ENCODE peak calls at places on chromosomes 3 and 15, in five cellular contexts. R, W, C, J and Z are unnamed samples.

GRCh38 chr3:10602769-10603768 is 97.7 kb upstream of the ATP2B2 start:
- DNase-seq in C (no peak), R (peak), J (peak), W (no peak), Z (no peak)

GRCh38 chr3:144112437-144112836 is 140.8 kb downstream of the DIPK2A start:
- DNase-seq in R (no peak), J (no peak), W (no peak), C (no peak), Z (no peak)

GRCh38 chr3:38454884-38455638 is 1.4 kb downstream of the ACVR2B start:
- DNase-seq in C (peak), W (no peak), J (peak), R (no peak), Z (no peak)

GRCh38 chr3:120284702-120285507 is at the start of gene GPR156:
- DNase-seq in R (no peak), C (no peak), W (no peak), J (no peak), Z (no peak)

GRCh38 chr15:53208759-53209158 is 418.6 kb upstream of the ONECUT1 start:
- DNase-seq in W (no peak), R (no peak), C (no peak), J (no peak), Z (no peak)

GRCh38 chr3:131221731-131222130 is 159.8 kb upstream of the NUDT16 start:
- DNase-seq in J (no peak), W (peak), R (no peak), C (no peak), Z (no peak)

GRCh38 chr15:53472210-53472609 is 287.3 kb downstream of the WDR72 start:
- DNase-seq in W (no peak), C (no peak), R (no peak), J (no peak), Z (no peak)

GRCh38 chr3:36663666-36664291 is 100.6 kb downstream of the DCLK3 start:
- DNase-seq in W (no peak), C (no peak), R (no peak), J (no peak), Z (no peak)

GRCh38 chr3:12343091-12343494 is 54.2 kb downstream of the PPARG start:
- DNase-seq in R (no peak), W (no peak), C (no peak), J (no peak), Z (no peak)

GRCh38 chr3:140465988-140466387 is 211.9 kb upstream of the TRIM42 start:
- DNase-seq in J (no peak), W (no peak), R (no peak), C (no peak), Z (no peak)

GRCh38 chr15:71780349-71780976 is 29.9 kb upstream of the NR2E3 start:
- DNase-seq in R (peak), J (no peak), C (no peak), W (no peak), Z (no peak)

GRCh38 chr3:192501427-192501826 is 225.9 kb downstream of the FGF12 start:
- DNase-seq in J (no peak), R (no peak), W (no peak), C (no peak), Z (no peak)

GRCh38 chr15:78076231-78077052 is 1.1 kb downstream of the TBC1D2B start:
- DNase-seq in C (no peak), W (no peak), R (peak), J (no peak), Z (no peak)

GRCh38 chr15:97968380-97968779 is 7.9 kb downstream of the ARRDC4 start:
- DNase-seq in C (no peak), R (no peak), J (no peak), W (peak), Z (no peak)

GRCh38 chr3:188900421-188900941 is 271.3 kb upstream of the TPRG1 start:
- DNase-seq in W (no peak), J (no peak), C (no peak), R (no peak), Z (no peak)

GRCh38 chr3:9583792-9584191 is 30.2 kb upstream of the LHFPL4 start:
- DNase-seq in R (no peak), C (no peak), W (no peak), J (no peak), Z (no peak)

GRCh38 chr3:29644956-29645661 is 364.2 kb downstream of the RBMS3 start:
- DNase-seq in J (no peak), W (no peak), R (no peak), C (no peak), Z (no peak)

GRCh38 chr15:77001966-77002365 is 7.0 kb downstream of the PSTPIP1 start:
- DNase-seq in C (peak), W (no peak), J (peak), R (no peak), Z (no peak)

GRCh38 chr15:78944669-78945407 is at the start of gene CTSH:
- DNase-seq in W (no peak), J (peak), C (peak), R (peak), Z (no peak)

GRCh38 chr15:73767794-73768501 is 14.8 kb upstream of the INSYN1 start:
- DNase-seq in W (no peak), J (no peak), R (no peak), C (no peak), Z (no peak)

GRCh38 chr3:55413236-55413635 is 73.9 kb downstream of the WNT5A start:
- DNase-seq in R (no peak), J (no peak), W (no peak), C (no peak), Z (no peak)

GRCh38 chr3:127150915-127151564 is 41.9 kb upstream of the PRR23E start:
- DNase-seq in J (peak), W (no peak), C (no peak), R (no peak), Z (no peak)

GRCh38 chr15:62889141-62889661 is 153.3 kb upstream of the TPM1 start:
- DNase-seq in J (no peak), W (no peak), C (no peak), R (no peak), Z (no peak)

GRCh38 chr3:11944052-11944673 is 60.0 kb upstream of the SYN2 start:
- DNase-seq in R (no peak), C (no peak), J (no peak), W (no peak), Z (no peak)

DNA sequence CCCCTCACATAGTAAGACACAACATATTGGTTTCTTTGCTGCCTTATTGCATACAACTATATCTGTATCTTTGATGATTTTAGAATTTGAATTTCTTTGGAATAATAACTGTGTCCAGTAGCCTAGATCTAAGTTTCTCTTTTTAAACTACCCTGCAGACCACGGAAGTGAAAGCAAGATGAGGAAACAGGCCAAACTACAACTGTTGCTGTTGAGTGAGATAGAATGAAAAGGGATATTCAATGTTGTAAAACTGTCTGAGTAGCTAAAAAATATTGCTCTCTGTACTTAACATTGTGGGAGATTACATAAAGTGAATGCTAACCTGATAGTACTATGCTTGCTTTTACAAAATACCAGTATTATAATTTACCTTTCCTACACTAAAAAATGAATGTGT is 459.5 kb upstream of the KCNMB2 start:
- DNase-seq in C (no peak), J (no peak), R (no peak), W (no peak), Z (no peak)
- H3K4me3 ChIP-seq in C (no peak), J (no peak), R (no peak), W (no peak), Z (peak)

GRCh38 chr3:58679451-58679850 is 12.9 kb upstream of the FAM3D start:
- DNase-seq in J (no peak), R (no peak), C (no peak), W (no peak), Z (no peak)
- H3K27ac ChIP-seq in J (no peak), R (no peak), C (no peak), W (no peak), Z (no peak)

GRCh38 chr15:70635895-70636294 is 127.5 kb downstream of the UACA start:
- DNase-seq in R (no peak), C (no peak), W (no peak), J (no peak), Z (no peak)

GRCh38 chr15:70629735-70630273 is 133.6 kb downstream of the UACA start:
- DNase-seq in J (no peak), W (no peak), C (no peak), R (no peak), Z (no peak)

GRCh38 chr15:70632079-70632850 is 131.1 kb downstream of the UACA start:
- DNase-seq in W (no peak), C (no peak), R (no peak), J (no peak), Z (no peak)

GRCh38 chr15:70633394-70633793 is 130.0 kb downstream of the UACA start:
- DNase-seq in J (no peak), W (no peak), C (no peak), R (no peak), Z (no peak)

DNA sequence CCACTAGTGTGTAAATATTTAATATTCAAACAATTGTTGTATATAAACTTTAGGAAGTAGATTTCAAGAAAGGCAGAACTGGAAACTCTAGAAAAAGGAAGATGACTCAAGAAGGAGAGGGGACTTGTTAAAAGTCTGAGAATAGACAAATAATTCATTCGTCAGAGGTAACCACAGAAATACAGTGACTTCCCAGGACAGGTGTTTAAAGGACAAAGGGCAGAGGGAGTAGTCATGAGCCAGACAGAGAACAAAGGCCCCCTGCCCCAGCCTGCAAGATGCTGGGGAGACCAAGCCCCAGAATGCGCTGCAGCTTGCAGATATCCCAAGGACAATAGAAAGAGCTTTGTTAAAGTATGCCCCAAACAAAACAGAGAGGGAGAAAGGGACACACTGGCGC is 130.4 kb downstream of the UACA start:
- DNase-seq in W (no peak), J (no peak), C (no peak), R (no peak), Z (no peak)
- H3K4me3 ChIP-seq in W (no peak), J (no peak), C (no peak), R (no peak), Z (no peak)

DNA sequence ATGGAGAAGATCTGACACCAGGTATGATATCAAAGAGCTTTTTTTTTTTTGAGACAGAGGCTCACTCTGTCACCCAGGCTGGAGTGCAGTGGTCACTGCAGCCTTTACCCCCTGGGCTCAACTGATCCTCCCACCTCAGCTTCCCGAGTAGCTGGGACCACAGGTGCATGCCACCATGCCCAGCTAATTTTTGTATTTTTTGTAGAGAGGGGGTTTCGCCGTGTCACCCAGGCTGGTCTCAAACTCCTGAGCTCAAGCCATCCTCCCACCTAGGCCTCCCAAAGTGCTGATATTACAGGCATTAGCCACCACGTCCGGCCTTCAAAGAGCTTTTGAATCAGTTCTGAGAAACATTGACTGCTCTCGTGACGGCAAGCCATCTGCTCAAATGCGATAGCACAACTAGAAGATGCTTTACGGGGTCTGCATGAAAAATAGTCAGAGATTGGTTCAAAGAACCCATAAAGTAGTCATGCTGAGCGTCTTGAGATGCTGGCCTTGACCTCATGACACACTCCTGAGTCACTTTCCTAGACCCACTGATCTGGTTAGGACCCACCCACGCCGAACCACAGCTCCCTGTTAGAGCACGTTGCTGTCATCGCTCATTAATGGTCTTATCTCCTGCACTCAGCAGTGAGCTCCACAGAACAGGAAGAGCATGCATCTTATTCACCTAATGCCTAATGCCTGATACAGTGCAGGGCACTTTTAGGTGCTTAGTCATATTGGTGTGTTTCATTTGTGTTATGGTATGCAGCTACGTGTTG is 57.0 kb upstream of the NR2F2 start:
- DNase-seq in W (peak), C (no peak), J (no peak), R (no peak), Z (no peak)
- H3K27ac ChIP-seq in W (peak), C (no peak), J (no peak), R (no peak), Z (no peak)

GRCh38 chr3:49278548-49278947 is 1.5 kb upstream of the C3orf62 start:
- DNase-seq in W (no peak), C (no peak), R (no peak), J (no peak), Z (no peak)

GRCh38 chr3:49279376-49279775 is 2.3 kb upstream of the C3orf62 start:
- DNase-seq in J (no peak), R (no peak), W (no peak), C (no peak), Z (no peak)

GRCh38 chr3:49276475-49277356 is at the start of gene C3orf62:
- DNase-seq in J (peak), C (peak), R (peak), W (peak), Z (peak)

GRCh38 chr3:49273825-49274532 is 3.1 kb downstream of the C3orf62 start:
- DNase-seq in J (no peak), W (no peak), R (no peak), C (no peak), Z (no peak)

GRCh38 chr3:49277357-49277723 is 308 bp upstream of the C3orf62 start:
- DNase-seq in C (no peak), W (no peak), R (no peak), J (no peak), Z (no peak)
- H3K4me3 ChIP-seq in C (peak), W (peak), R (peak), J (peak), Z (peak)